ENCODE peak calls at places on chromosome 1, in six cellular contexts. U is fibroblast of pulmonary artery, K is H1, Q is WTC11, W is neural crest cell, H is transverse colon. C is an unnamed sample.
A peak's percentile ranks its signal among the peaks of the same experiment; 100 is the strongest.

GRCh38 chr1:235157150-235157549 is 3.9 kb downstream of the RBM34 start:
- DNase-seq in Q (no peak), W (no peak), U (no peak), H (no peak), K (no peak), C (no peak)

GRCh38 chr1:169363046-169363756 is 4.4 kb downstream of the NME7 start:
- DNase-seq in K (no peak), U (peak; percentile 91), H (no peak), W (no peak), Q (no peak), C (peak; percentile 45)

GRCh38 chr1:177181631-177182291 is 11.0 kb downstream of the BRINP2 start:
- DNase-seq in K (peak; percentile 56), U (peak; percentile 48), W (peak; percentile 90), H (peak; percentile 37), Q (peak; percentile 92), C (no peak)

GRCh38 chr1:222124602-222125001 is 382.7 kb upstream of the DUSP10 start:
- DNase-seq in H (no peak), K (no peak), W (no peak), Q (no peak), U (no peak), C (no peak)

GRCh38 chr1:177351361-177352108 is 180.8 kb downstream of the BRINP2 start:
- DNase-seq in U (no peak), W (no peak), H (peak; percentile 50), Q (no peak), K (no peak), C (no peak)

GRCh38 chr1:91054780-91055481 is 33.1 kb upstream of the ZNF644 start:
- DNase-seq in Q (no peak), H (no peak), W (no peak), K (no peak), U (no peak), C (no peak)

GRCh38 chr1:5926686-5927435 is 65.4 kb downstream of the NPHP4 start:
- DNase-seq in K (no peak), U (no peak), W (no peak), Q (no peak), H (no peak), C (no peak)

GRCh38 chr1:71043061-71043460 is 4.6 kb downstream of the PTGER3 start:
- DNase-seq in H (no peak), W (no peak), U (no peak), Q (no peak), K (no peak), C (no peak)

GRCh38 chr1:100213141-100213540 is 35.1 kb upstream of the LRRC39 start:
- DNase-seq in H (no peak), W (no peak), Q (no peak), K (no peak), U (no peak), C (no peak)

GRCh38 chr1:78092686-78093085 is 46.9 kb downstream of the GIPC2 start:
- DNase-seq in W (no peak), Q (no peak), K (no peak), U (no peak), H (no peak), C (no peak)

GRCh38 chr1:99264201-99265021 is at the start of gene PLPPR4:
- DNase-seq in K (peak; percentile 2), H (peak; percentile 12), U (peak; percentile 4), W (peak; percentile 57), Q (peak; percentile 81), C (no peak)

GRCh38 chr1:77533660-77534295 is 148.7 kb downstream of the ZZZ3 start:
- DNase-seq in H (peak; percentile 51), U (peak; percentile 83), W (peak; percentile 73), Q (peak; percentile 66), K (peak; percentile 43), C (no peak)

GRCh38 chr1:12600335-12600734 is 17.7 kb downstream of the DHRS3 start:
- DNase-seq in K (no peak), W (no peak), Q (no peak), U (no peak), H (no peak), C (no peak)

GRCh38 chr1:196160066-196160795 is 448.0 kb downstream of the KCNT2 start:
- DNase-seq in H (no peak), Q (no peak), K (no peak), U (peak; percentile 76), W (no peak), C (peak; percentile 63)

GRCh38 chr1:90133133-90133532 is 138.2 kb downstream of the ZNF326 start:
- DNase-seq in H (peak; percentile 23), Q (peak; percentile 28), K (no peak), W (peak; percentile 29), U (peak; percentile 39), C (no peak)

GRCh38 chr1:246689409-246689997 is 34.7 kb upstream of the SCCPDH start:
- DNase-seq in U (peak; percentile 74), H (peak; percentile 84), Q (peak; percentile 49), W (peak; percentile 23), K (peak; percentile 25), C (peak; percentile 40)

GRCh38 chr1:116321766-116322175 is 51.3 kb upstream of the ATP1A1 start:
- DNase-seq in Q (no peak), K (no peak), U (no peak), W (no peak), H (peak; percentile 26), C (no peak)

GRCh38 chr1:178417858-178418257 is 78.9 kb downstream of the CLEC20A start:
- DNase-seq in U (peak; percentile 67), H (no peak), Q (no peak), K (no peak), W (no peak), C (peak; percentile 20)

GRCh38 chr1:245207801-245208200 is 53.0 kb downstream of the KIF26B start:
- DNase-seq in U (no peak), W (no peak), K (no peak), H (no peak), Q (no peak), C (no peak)

GRCh38 chr1:62508187-62508758 is 71.4 kb downstream of the USP1 start:
- DNase-seq in H (no peak), W (no peak), U (peak; percentile 78), Q (no peak), K (no peak), C (peak; percentile 14)

GRCh38 chr1:12634696-12635202 is 9.1 kb upstream of the AADACL4 start:
- DNase-seq in Q (no peak), W (no peak), H (no peak), U (no peak), K (no peak), C (no peak)

GRCh38 chr1:209417761-209418160 is 165.8 kb upstream of the CAMK1G start:
- DNase-seq in U (no peak), H (no peak), W (no peak), Q (no peak), K (no peak), C (no peak)

GRCh38 chr1:93816970-93817738 is 61.9 kb downstream of the DNTTIP2 start:
- DNase-seq in U (peak; percentile 95), H (no peak), K (no peak), W (no peak), Q (no peak), C (peak; percentile 25)

GRCh38 chr1:218665216-218665615 is 320.1 kb downstream of the TGFB2 start:
- DNase-seq in U (peak; percentile 76), K (no peak), W (no peak), H (no peak), Q (no peak), C (peak; percentile 43)

GRCh38 chr1:48552420-48552819 is 80.4 kb upstream of the SPATA6 start:
- DNase-seq in K (no peak), U (peak; percentile 13), W (no peak), Q (peak; percentile 36), H (no peak), C (no peak)

GRCh38 chr1:234478481-234479309 is at the start of gene TARBP1:
- DNase-seq in W (peak; percentile 61), Q (peak; percentile 68), H (peak; percentile 73), K (peak; percentile 27), U (peak; percentile 77), C (no peak)

GRCh38 chr1:1770102-1770501 is 8.2 kb downstream of the NADK start:
- DNase-seq in K (no peak), Q (no peak), W (no peak), U (no peak), H (no peak), C (no peak)

GRCh38 chr1:234262007-234262753 is 111.1 kb upstream of the COA6 start:
- DNase-seq in Q (no peak), H (no peak), U (no peak), K (no peak), W (no peak), C (no peak)

GRCh38 chr1:216553040-216553439 is 129.8 kb upstream of the USH2A start:
- DNase-seq in K (no peak), H (no peak), Q (no peak), W (no peak), U (no peak), C (no peak)
- TF ChIP-seq CTCF in K (no peak), H (no peak), Q (no peak), W (no peak), U (no peak), C (no peak)

DNA sequence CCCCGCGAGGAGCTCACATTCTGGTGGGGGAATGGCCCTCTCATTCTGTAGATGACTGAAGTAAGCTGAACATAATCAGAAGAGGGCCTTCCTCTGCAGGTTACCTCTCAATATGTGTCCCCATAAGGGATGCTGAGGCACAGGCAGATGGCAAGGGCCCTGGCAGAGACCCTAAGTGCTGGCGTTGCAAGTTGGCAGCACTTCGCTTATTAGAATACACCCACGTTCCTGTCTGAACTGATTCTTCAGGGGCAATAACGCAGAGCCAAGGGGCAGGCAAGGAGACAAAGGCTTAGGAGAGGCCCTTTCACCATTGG is 56.6 kb downstream of the GLIS1 start:
- DNase-seq in W (no peak), U (no peak), H (no peak), Q (no peak), K (no peak), C (no peak)
- TF ChIP-seq CTCF in W (no peak), U (no peak), H (no peak), Q (no peak), K (no peak), C (no peak)

GRCh38 chr1:181482521-181483083 is 715 bp upstream of the CACNA1E start:
- DNase-seq in W (peak; percentile 61), K (no peak), U (no peak), Q (peak; percentile 76), H (peak; percentile 11), C (no peak)

GRCh38 chr1:181475580-181475979 is 7.7 kb upstream of the CACNA1E start:
- DNase-seq in W (no peak), Q (no peak), K (no peak), H (no peak), U (no peak), C (no peak)

GRCh38 chr1:181482001-181482430 is 1.3 kb upstream of the CACNA1E start:
- DNase-seq in K (no peak), Q (peak; percentile 19), H (no peak), W (no peak), U (no peak), C (no peak)

GRCh38 chr1:181476581-181476980 is 6.7 kb upstream of the CACNA1E start:
- DNase-seq in K (no peak), W (no peak), U (no peak), Q (no peak), H (no peak), C (no peak)

GRCh38 chr1:181479137-181479745 is 4.1 kb upstream of the CACNA1E start:
- DNase-seq in Q (peak; percentile 56), U (peak; percentile 73), K (no peak), W (peak; percentile 23), H (peak; percentile 26), C (peak; percentile 21)
- TF ChIP-seq CTCF in Q (peak; percentile 55), U (peak; percentile 78), K (peak; percentile 85), W (peak; percentile 91), H (peak; percentile 76), C (peak; percentile 80)

GRCh38 chr1:119003413-119004128 is 15.4 kb upstream of the TBX15 start:
- DNase-seq in U (no peak), Q (no peak), W (no peak), K (no peak), H (no peak), C (no peak)
- TF ChIP-seq CTCF in U (no peak), Q (no peak), W (no peak), K (peak; percentile 50), H (no peak), C (no peak)

GRCh38 chr1:40315239-40315794 is 1.8 kb downstream of the COL9A2 start:
- DNase-seq in Q (peak; percentile 89), K (peak; percentile 76), W (peak; percentile 87), H (peak; percentile 87), U (peak; percentile 90), C (peak; percentile 44)
- TF ChIP-seq CTCF in Q (peak; percentile 96), K (no peak), W (peak; percentile 91), H (peak; percentile 97), U (peak; percentile 86), C (peak; percentile 94)

C was measured in AG09309.